ENCODE peak calls at places on chromosomes 5 and 9, in four cellular contexts. E is K562, W is endothelial cell of umbilical vein, Y is IMR-90. Z is an unnamed sample. For H3K9me1, the result is how much of the 10 kb centered on the place peaks cover.

GRCh38 chr5:128276537-128277216 is 193.1 kb downstream of the SLC12A2 start:
- DNase-seq in E (no peak), W (peak), Y (peak), Z (no peak)

GRCh38 chr5:72387985-72388384 is 67.8 kb downstream of the PTCD2 start:
- DNase-seq in Y (peak), W (peak), E (no peak), Z (no peak)

GRCh38 chr9:441131-441530 is 226.5 kb downstream of the DOCK8 start:
- DNase-seq in W (no peak), Y (no peak), E (no peak), Z (no peak)

GRCh38 chr5:32193591-32193990 is 19.5 kb upstream of the GOLPH3 start:
- DNase-seq in W (peak), E (no peak), Y (peak), Z (no peak)

GRCh38 chr5:154308457-154309360 is 118.2 kb downstream of the GALNT10 start:
- DNase-seq in W (peak), E (no peak), Y (peak), Z (no peak)

GRCh38 chr5:90777959-90778358 is 219.4 kb downstream of the ADGRV1 start:
- DNase-seq in W (no peak), E (no peak), Y (no peak), Z (no peak)

GRCh38 chr9:69499401-69499800 is 172.8 kb downstream of the APBA1 start:
- DNase-seq in E (no peak), Y (no peak), W (no peak), Z (no peak)

GRCh38 chr5:104498281-104498680 is 935.7 kb upstream of the NUDT12 start:
- DNase-seq in E (no peak), W (peak), Y (peak), Z (no peak)

GRCh38 chr5:159240301-159240870 is 22.7 kb upstream of the UBLCP1 start:
- DNase-seq in W (no peak), Y (peak), E (peak), Z (no peak)

GRCh38 chr9:108207611-108208051 is 648.2 kb downstream of the ACTL7B start:
- DNase-seq in Y (peak), E (no peak), W (no peak), Z (no peak)

GRCh38 chr9:126304207-126304945 is 22.3 kb upstream of the MVB12B start:
- DNase-seq in Y (no peak), W (no peak), E (no peak), Z (no peak)

GRCh38 chr5:40615586-40616193 is 64.0 kb upstream of the PTGER4 start:
- DNase-seq in Y (peak), E (no peak), W (no peak), Z (no peak)

GRCh38 chr9:68927165-68927564 is 86.7 kb downstream of the PRKACG start:
- DNase-seq in W (no peak), Y (no peak), E (peak), Z (no peak)

GRCh38 chr5:32168460-32169033 is 5.6 kb downstream of the GOLPH3 start:
- DNase-seq in E (no peak), W (no peak), Y (no peak), Z (no peak)

DNA sequence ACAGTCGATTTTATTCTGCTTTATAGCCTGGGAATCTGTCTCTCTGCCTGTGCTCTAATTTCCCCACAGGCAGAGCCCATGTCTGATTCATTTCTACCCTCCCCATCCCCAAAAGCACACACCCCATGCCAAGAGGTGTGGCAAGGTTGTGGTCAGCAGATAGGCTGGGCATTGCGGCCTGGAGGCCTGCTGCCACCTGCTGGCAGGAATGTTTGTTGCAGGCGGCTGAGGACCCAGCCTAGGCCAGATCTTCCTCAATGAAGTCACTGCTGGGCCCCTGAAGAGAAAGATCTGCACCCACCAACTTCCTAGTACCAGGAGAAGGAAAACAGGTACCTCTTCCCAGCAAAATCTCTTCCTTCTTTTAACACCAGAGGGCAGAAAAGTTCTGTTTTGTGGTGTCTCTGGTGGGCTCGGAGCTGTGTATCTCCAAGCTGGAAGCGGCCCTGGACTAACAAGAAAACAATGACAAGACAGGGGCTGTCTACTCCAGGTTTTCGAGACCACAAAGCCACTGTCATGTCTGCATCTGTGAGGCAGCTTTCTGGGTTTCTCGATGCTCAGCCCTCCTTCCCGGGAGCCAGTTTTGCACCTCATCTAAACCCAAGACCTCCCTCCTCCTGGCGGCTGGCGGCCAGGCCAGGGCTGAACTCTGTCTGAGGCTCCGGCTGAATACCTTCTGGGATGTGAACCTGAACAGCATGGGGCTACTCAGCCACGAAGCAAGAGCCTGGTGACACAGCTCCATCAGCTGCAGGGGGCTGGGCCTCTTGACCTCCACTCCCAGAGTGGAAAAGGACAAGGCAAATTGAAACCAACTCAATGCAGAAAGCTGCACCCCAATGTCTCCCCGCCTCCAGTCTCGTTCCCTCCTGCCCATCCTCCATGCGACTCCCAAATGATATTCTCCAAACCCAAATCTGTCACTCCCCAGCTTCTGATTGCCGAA is 4.9 kb downstream of the ANKS6 start:
- DNase-seq in W (peak), Y (peak), E (peak), Z (peak)
- H3K9me1 ChIP-seq in W (under half), Y (under half), E (under half), Z (under half)

GRCh38 chr9:92507005-92507404 is 24.7 kb upstream of the ASPN start:
- DNase-seq in E (no peak), Y (no peak), W (no peak), Z (no peak)

GRCh38 chr9:92510747-92511146 is 25.0 kb downstream of the ECM2 start:
- DNase-seq in Y (no peak), W (no peak), E (no peak), Z (no peak)

GRCh38 chr9:92507496-92507895 is 25.2 kb upstream of the ASPN start:
- DNase-seq in Y (no peak), W (no peak), E (no peak), Z (no peak)

GRCh38 chr9:92506184-92506857 is 24.0 kb upstream of the ASPN start:
- DNase-seq in W (no peak), Y (peak), E (no peak), Z (peak)

GRCh38 chr9:92508018-92508417 is 25.7 kb upstream of the ASPN start:
- DNase-seq in Y (no peak), E (no peak), W (no peak), Z (no peak)
- H3K9me1 ChIP-seq in Y (under half), E (under half), W (under half), Z (under half)

GRCh38 chr9:18023332-18023731 is 444.5 kb downstream of the SH3GL2 start:
- DNase-seq in Y (no peak), W (peak), E (no peak), Z (no peak)
- H3K9me1 ChIP-seq in Y (under half), W (under half), E (under half), Z (under half)

GRCh38 chr5:175624362-175624761 is 33.5 kb upstream of the HRH2 start:
- DNase-seq in Y (no peak), W (no peak), E (no peak), Z (no peak)
- H3K9me1 ChIP-seq in Y (under half), W (under half), E (under half), Z (under half)

DNA sequence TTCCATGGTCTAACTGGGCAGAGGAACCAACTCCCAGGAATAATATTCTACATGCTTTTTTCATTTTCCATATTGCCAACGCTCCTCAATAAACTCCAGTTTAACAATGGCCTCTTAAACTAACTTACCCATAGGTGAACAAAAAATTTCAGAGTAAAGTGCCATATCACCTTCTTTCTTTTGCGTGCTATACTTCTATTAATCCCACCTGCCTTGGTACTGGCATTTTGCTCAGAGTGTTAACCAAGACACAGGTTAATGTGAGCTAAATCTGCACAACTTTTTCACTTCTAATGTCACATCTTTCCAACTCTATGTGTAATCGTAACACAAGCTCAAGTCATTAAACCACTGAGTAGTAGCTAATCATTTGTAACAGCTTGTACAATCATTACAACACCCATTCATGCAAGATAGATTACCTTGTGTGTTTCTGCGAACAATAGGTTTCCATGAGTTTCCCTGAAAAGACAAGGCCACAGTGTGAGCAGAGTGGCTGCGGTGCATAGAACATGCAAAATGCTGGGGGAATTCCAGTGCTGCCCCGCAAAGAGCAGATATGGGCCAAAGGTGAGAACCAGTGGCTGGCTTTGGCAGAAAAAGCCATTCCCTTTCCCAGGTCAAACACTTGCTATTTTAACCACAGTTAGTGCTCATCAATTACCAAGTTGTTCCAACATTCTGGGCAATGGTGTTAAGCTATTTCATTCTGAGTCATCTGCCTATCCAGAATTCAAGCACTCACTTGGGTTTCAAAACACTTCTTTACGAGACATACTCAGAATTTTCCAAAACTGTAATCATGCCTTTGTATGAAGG is 42.8 kb downstream of the TIMD4 start:
- DNase-seq in E (no peak), W (no peak), Y (no peak), Z (no peak)
- H3K9me1 ChIP-seq in E (under half), W (under half), Y (under half), Z (under half)

GRCh38 chr5:14928661-14929060 is 57.1 kb upstream of the ANKH start:
- DNase-seq in W (no peak), Y (peak), E (no peak), Z (no peak)
- H3K9me1 ChIP-seq in W (under half), Y (under half), E (under half), Z (under half)

GRCh38 chr9:124120272-124120671 is 108.7 kb downstream of the LHX2 start:
- DNase-seq in Y (no peak), E (no peak), W (no peak), Z (no peak)

GRCh38 chr9:124122813-124123462 is 111.4 kb downstream of the LHX2 start:
- DNase-seq in E (no peak), W (peak), Y (peak), Z (no peak)

GRCh38 chr9:124118894-124119293 is 107.3 kb downstream of the LHX2 start:
- DNase-seq in E (no peak), Y (no peak), W (no peak), Z (no peak)

GRCh38 chr9:124122321-124122720 is 110.8 kb downstream of the LHX2 start:
- DNase-seq in W (no peak), E (no peak), Y (peak), Z (no peak)

GRCh38 chr9:124121725-124122124 is 110.2 kb downstream of the LHX2 start:
- DNase-seq in W (no peak), E (no peak), Y (no peak), Z (no peak)
- H3K9me1 ChIP-seq in W (under half), E (under half), Y (under half), Z (under half)

Z was measured in keratinocyte.